ENCODE peak calls at places on chromosomes 3 and 15, in nine cellular contexts. W is endothelial cell, E is ascending aorta, M is foreskin fibroblast, U is WERI-Rb-1, T is epithelial cell of esophagus, J is Calu3, H is progenitor cell of endocrine pancreas, I is fibroblast of the aortic adventitia. L is an unnamed sample.

GRCh38 chr15:74343797-74344127 is 23.7 kb downstream of the CYP11A1 start:
- DNase-seq in W (no peak), T (no peak), H (no peak), M (no peak), E (no peak), I (no peak), J (no peak), U (no peak), L (peak; percentile 53)

GRCh38 chr3:163582967-163583366 is 1495.3 kb downstream of the SI start:
- DNase-seq in M (no peak), T (no peak), W (no peak), H (no peak), E (no peak), U (no peak), J (no peak), I (no peak), L (no peak)

GRCh38 chr15:40061212-40061901 is 22.4 kb upstream of the SRP14 start:
- DNase-seq in J (no peak), T (no peak), E (no peak), U (no peak), M (no peak), W (no peak), I (no peak), H (no peak), L (peak; percentile 10)

GRCh38 chr15:71136159-71137137 is 21.2 kb downstream of the THSD4 start:
- DNase-seq in E (peak; percentile 74), U (peak; percentile 33), M (peak; percentile 88), I (peak; percentile 87), W (no peak), J (peak; percentile 62), T (peak; percentile 82), H (no peak), L (no peak)

GRCh38 chr15:76840830-76841460 is 64.2 kb downstream of the SCAPER start:
- DNase-seq in U (no peak), W (no peak), M (peak; percentile 33), E (no peak), J (no peak), I (peak; percentile 77), T (peak; percentile 48), H (no peak), L (no peak)

GRCh38 chr3:153373571-153373970 is 211.5 kb downstream of the RAP2B start:
- DNase-seq in M (no peak), U (no peak), I (peak; percentile 13), T (peak; percentile 24), W (no peak), H (no peak), J (no peak), E (no peak), L (no peak)

GRCh38 chr3:32021748-32022147 is 40.2 kb downstream of the ZNF860 start:
- DNase-seq in M (no peak), E (no peak), W (no peak), U (no peak), H (no peak), J (no peak), T (no peak), I (no peak), L (no peak)

GRCh38 chr3:140942221-140943104 is 827 bp downstream of the SLC25A36 start:
- DNase-seq in W (peak; percentile 62), J (peak; percentile 79), T (peak; percentile 61), U (peak; percentile 72), E (peak; percentile 72), H (peak; percentile 57), M (peak; percentile 45), I (peak; percentile 55), L (no peak)

GRCh38 chr3:136787226-136787793 is 31.6 kb upstream of the SLC35G2 start:
- DNase-seq in I (peak; percentile 84), U (peak; percentile 14), H (no peak), J (peak; percentile 50), E (no peak), W (no peak), M (no peak), T (no peak), L (no peak)

GRCh38 chr15:99474981-99475753 is 90.6 kb upstream of the MEF2A start:
- DNase-seq in J (no peak), M (no peak), I (no peak), T (no peak), E (no peak), U (no peak), H (no peak), W (no peak), L (peak; percentile 81)

GRCh38 chr15:78790027-78790426 is 21.2 kb downstream of the ADAMTS7 start:
- DNase-seq in T (no peak), J (no peak), I (no peak), M (no peak), W (no peak), E (no peak), U (no peak), H (no peak), L (no peak)

GRCh38 chr3:171672538-171672937 is 137.7 kb downstream of the PLD1 start:
- DNase-seq in H (no peak), W (no peak), J (no peak), M (no peak), U (no peak), E (no peak), I (no peak), T (no peak), L (no peak)

GRCh38 chr3:171673951-171674350 is 136.3 kb downstream of the PLD1 start:
- DNase-seq in W (no peak), M (no peak), I (no peak), J (no peak), H (no peak), E (no peak), U (no peak), T (no peak), L (no peak)

GRCh38 chr3:171676600-171677175 is 133.6 kb downstream of the PLD1 start:
- DNase-seq in U (no peak), J (peak; percentile 52), E (no peak), T (no peak), H (no peak), W (no peak), M (no peak), I (no peak), L (no peak)

GRCh38 chr3:171672124-171672523 is 138.2 kb downstream of the PLD1 start:
- DNase-seq in J (no peak), E (no peak), I (no peak), U (no peak), M (no peak), H (no peak), T (no peak), W (no peak), L (no peak)

GRCh38 chr3:171671709-171672108 is 138.6 kb downstream of the PLD1 start:
- DNase-seq in U (no peak), E (no peak), I (no peak), H (no peak), T (no peak), W (no peak), M (no peak), J (no peak), L (no peak)
- TF ChIP-seq CTCF in U (no peak), E (no peak), I (no peak), H (no peak), T (no peak), W (no peak), M (no peak), J (no peak), L (no peak)

GRCh38 chr3:51819709-51820406 is 40.8 kb upstream of the IQCF6 start:
- DNase-seq in W (peak; percentile 43), J (peak; percentile 22), M (no peak), I (no peak), H (peak; percentile 18), T (no peak), E (no peak), U (peak; percentile 36), L (no peak)
- TF ChIP-seq CTCF in W (peak; percentile 58), J (no peak), M (no peak), I (no peak), H (peak; percentile 53), T (peak; percentile 18), E (no peak), U (peak; percentile 80), L (peak; percentile 2)

GRCh38 chr3:64895095-64895494 is 207.3 kb upstream of the ADAMTS9 start:
- DNase-seq in E (no peak), T (no peak), I (no peak), U (no peak), H (no peak), M (no peak), W (no peak), J (no peak), L (no peak)

GRCh38 chr3:64890466-64890865 is 202.7 kb upstream of the ADAMTS9 start:
- DNase-seq in U (no peak), H (no peak), J (no peak), I (no peak), T (no peak), E (no peak), W (no peak), M (no peak), L (no peak)

GRCh38 chr3:64889991-64890390 is 202.2 kb upstream of the ADAMTS9 start:
- DNase-seq in M (no peak), J (no peak), W (peak; percentile 21), H (no peak), U (no peak), I (no peak), E (no peak), T (no peak), L (no peak)

GRCh38 chr3:64896173-64896925 is 208.5 kb upstream of the ADAMTS9 start:
- DNase-seq in I (no peak), T (no peak), W (no peak), H (no peak), M (no peak), U (no peak), E (no peak), J (no peak), L (no peak)

DNA sequence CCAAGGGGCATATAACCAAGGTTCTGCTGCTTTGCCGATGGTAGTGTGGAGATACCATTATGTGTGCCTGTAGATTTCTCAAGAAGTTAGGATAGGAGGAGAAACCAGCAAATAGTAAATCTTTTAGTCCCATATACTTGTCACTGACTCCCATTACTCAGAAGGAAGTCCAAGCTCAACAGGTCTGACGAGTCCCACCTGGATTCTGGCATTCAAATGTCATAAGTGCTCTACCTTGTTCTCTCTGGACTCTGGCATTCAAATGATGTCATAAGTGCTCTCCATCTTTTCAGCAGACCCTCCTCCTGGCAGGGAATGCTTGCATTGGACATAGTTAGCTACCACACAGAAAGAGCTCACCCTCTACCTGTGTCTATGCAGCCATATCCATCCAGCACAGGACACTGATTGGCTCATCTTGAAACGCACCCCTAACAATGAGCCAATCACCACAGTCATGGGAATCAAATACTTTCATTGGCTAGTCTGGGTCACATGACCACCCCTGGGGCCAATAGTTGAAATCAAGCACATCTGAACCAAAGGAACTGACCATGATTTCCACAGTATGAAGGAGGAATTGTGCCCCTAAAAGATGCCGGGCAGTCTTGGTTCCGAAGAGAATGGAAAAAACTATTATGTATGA is 205.0 kb upstream of the ADAMTS9 start:
- DNase-seq in E (no peak), W (no peak), H (no peak), I (no peak), M (no peak), J (no peak), U (no peak), T (peak; percentile 56), L (no peak)
- TF ChIP-seq CTCF in E (no peak), W (no peak), H (no peak), I (no peak), M (no peak), J (no peak), U (no peak), T (no peak), L (no peak)

DNA sequence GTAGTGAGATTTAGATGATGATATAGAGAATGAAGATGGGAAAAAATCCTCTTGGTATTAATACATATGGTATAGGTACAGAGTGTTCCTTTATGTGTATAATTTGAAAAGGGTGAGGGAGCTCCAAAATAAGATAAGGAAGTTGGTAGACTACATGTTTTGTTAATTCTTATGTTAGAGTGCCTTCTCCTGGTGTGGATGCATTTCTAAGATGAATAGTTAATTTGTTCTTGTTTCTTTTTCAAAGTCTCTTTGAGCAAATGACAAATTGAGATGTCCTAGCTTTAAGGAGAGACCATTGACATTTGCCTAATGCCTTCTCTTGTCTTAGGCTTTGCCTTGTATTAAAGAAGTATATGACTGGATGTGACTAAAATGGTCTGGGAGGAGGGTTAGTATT is 34.1 kb downstream of the AKAP13 start:
- DNase-seq in J (no peak), M (no peak), E (no peak), W (no peak), H (no peak), T (peak; percentile 40), I (peak; percentile 70), U (no peak), L (no peak)
- TF ChIP-seq CTCF in J (no peak), M (no peak), E (peak; percentile 11), W (no peak), H (no peak), T (peak; percentile 6), I (no peak), U (no peak), L (peak; percentile 74)